ENCODE peak calls at places on chromosomes 1 and 21, in five cellular contexts. C is SK-N-SH, J is neural progenitor cell, L is OCI-LY7, B is PC-3. A is an unnamed sample.

GRCh38 chr1:160622885-160623633 is 23.8 kb downstream of the SLAMF1 start:
- DNase-seq in C (no peak), J (no peak), L (peak; percentile 56), B (no peak), A (no peak)

GRCh38 chr21:45224189-45224938 is 63.3 kb downstream of the POFUT2 start:
- DNase-seq in C (no peak), J (no peak), L (no peak), B (no peak), A (no peak)

GRCh38 chr1:82171955-82172354 is 371.2 kb downstream of the ADGRL2 start:
- DNase-seq in C (no peak), J (no peak), L (no peak), B (no peak), A (no peak)

GRCh38 chr1:18090636-18091035 is 17.0 kb upstream of the IGSF21 start:
- DNase-seq in C (no peak), J (peak; percentile 89), L (no peak), B (no peak), A (no peak)

GRCh38 chr21:32726742-32727477 is 903 bp downstream of the SYNJ1 start:
- DNase-seq in C (peak; percentile 34), J (peak; percentile 36), L (peak; percentile 21), B (peak; percentile 28), A (peak; percentile 54)

GRCh38 chr21:31879911-31880310 is 7.1 kb downstream of the HUNK start:
- DNase-seq in C (no peak), J (no peak), L (no peak), B (no peak), A (no peak)

GRCh38 chr21:33824156-33824941 is 91.3 kb downstream of the ATP5PO start:
- DNase-seq in C (no peak), J (no peak), L (no peak), B (no peak), A (no peak)

GRCh38 chr1:159705251-159705910 is 9.0 kb downstream of the CRP start:
- DNase-seq in C (no peak), J (no peak), L (no peak), B (no peak), A (no peak)

GRCh38 chr1:220592714-220593113 is 64.8 kb downstream of the MARK1 start:
- DNase-seq in C (no peak), J (no peak), L (no peak), B (no peak), A (no peak)

GRCh38 chr1:45953934-45954333 is 150.5 kb downstream of the MAST2 start:
- DNase-seq in C (no peak), J (peak; percentile 69), L (no peak), B (no peak), A (peak; percentile 46)

GRCh38 chr1:148263128-148263905 is 111.2 kb upstream of the NBPF11 start:
- DNase-seq in C (peak; percentile 10), J (peak; percentile 91), L (peak; percentile 73), B (peak; percentile 98), A (peak; percentile 78)

GRCh38 chr1:199522338-199522737 is 505.2 kb upstream of the NR5A2 start:
- DNase-seq in C (no peak), J (no peak), L (no peak), B (peak; percentile 32), A (peak; percentile 18)

GRCh38 chr1:57272150-57272549 is 151.7 kb downstream of the DAB1 start:
- DNase-seq in C (no peak), J (no peak), L (no peak), B (no peak), A (peak; percentile 11)

GRCh38 chr1:205318231-205318991 is 3.1 kb downstream of the NUAK2 start:
- DNase-seq in C (no peak), J (peak; percentile 59), L (no peak), B (peak; percentile 40), A (no peak)

GRCh38 chr1:18922319-18922726 is 20.0 kb upstream of the ALDH4A1 start:
- DNase-seq in C (no peak), J (peak; percentile 58), L (no peak), B (peak; percentile 84), A (peak; percentile 95)

GRCh38 chr1:240776237-240776636 is 164.3 kb upstream of the GREM2 start:
- DNase-seq in C (no peak), J (no peak), L (no peak), B (no peak), A (no peak)

GRCh38 chr1:12343823-12344487 is 114.1 kb downstream of the VPS13D start:
- DNase-seq in C (no peak), J (no peak), L (no peak), B (no peak), A (no peak)

GRCh38 chr1:84750110-84750509 is 59.8 kb upstream of the SSX2IP start:
- DNase-seq in C (no peak), J (no peak), L (no peak), B (peak; percentile 33), A (peak; percentile 44)

GRCh38 chr1:89607888-89608626 is 24.9 kb upstream of the LRRC8C start:
- DNase-seq in C (no peak), J (no peak), L (no peak), B (no peak), A (peak; percentile 83)

GRCh38 chr1:31390071-31390470 is 17.2 kb upstream of the FABP3 start:
- DNase-seq in C (no peak), J (no peak), L (no peak), B (peak; percentile 88), A (no peak)

GRCh38 chr21:21002137-21002536 is 3.9 kb downstream of the NCAM2 start:
- DNase-seq in C (no peak), J (no peak), L (no peak), B (no peak), A (no peak)

GRCh38 chr1:24052119-24052695 is 59.7 kb downstream of the MYOM3 start:
- DNase-seq in C (no peak), J (no peak), L (no peak), B (no peak), A (no peak)

GRCh38 chr1:65174585-65174984 is 26.6 kb downstream of the AK4 start:
- DNase-seq in C (no peak), J (no peak), L (no peak), B (peak; percentile 95), A (peak; percentile 96)

GRCh38 chr1:19861034-19861433 is 21.2 kb upstream of the OTUD3 start:
- DNase-seq in C (no peak), J (no peak), L (no peak), B (peak; percentile 83), A (peak; percentile 73)

GRCh38 chr21:32257952-32258785 is 20.7 kb downstream of the MIS18A start:
- DNase-seq in C (peak; percentile 81), J (peak; percentile 88), L (peak; percentile 62), B (peak; percentile 89), A (peak; percentile 93)

GRCh38 chr1:228860911-228861829 is 125.9 kb downstream of the RHOU start:
- DNase-seq in C (no peak), J (no peak), L (no peak), B (peak; percentile 92), A (peak; percentile 92)

GRCh38 chr1:95916616-95917015 is 682.6 kb downstream of the RWDD3 start:
- DNase-seq in C (no peak), J (peak; percentile 40), L (no peak), B (peak; percentile 13), A (peak; percentile 32)

GRCh38 chr1:39187276-39188046 is 17.0 kb upstream of the MACF1 start:
- DNase-seq in C (no peak), J (no peak), L (no peak), B (no peak), A (no peak)

GRCh38 chr1:36802018-36802417 is 232.3 kb downstream of the GRIK3 start:
- DNase-seq in C (no peak), J (no peak), L (no peak), B (no peak), A (no peak)

GRCh38 chr1:183589836-183590224 is 429 bp downstream of the NCF2 start:
- DNase-seq in C (no peak), J (no peak), L (peak; percentile 73), B (no peak), A (no peak)

GRCh38 chr21:36471254-36471723 is 8.6 kb downstream of the CLDN14 start:
- DNase-seq in C (no peak), J (no peak), L (no peak), B (peak; percentile 93), A (peak; percentile 53)

GRCh38 chr21:34992736-34993135 is 56.4 kb downstream of the RUNX1 start:
- DNase-seq in C (no peak), J (no peak), L (no peak), B (no peak), A (peak; percentile 81)

GRCh38 chr21:39531777-39532333 is 80.1 kb downstream of the SH3BGR start:
- DNase-seq in C (no peak), J (no peak), L (no peak), B (peak; percentile 14), A (no peak)

GRCh38 chr21:43884012-43884860 is 19.2 kb downstream of the AGPAT3 start:
- DNase-seq in C (peak; percentile 49), J (peak; percentile 65), L (no peak), B (peak; percentile 93), A (no peak)

GRCh38 chr1:13597166-13597565 is 13.5 kb downstream of the PDPN start:
- DNase-seq in C (no peak), J (no peak), L (no peak), B (peak; percentile 9), A (no peak)

GRCh38 chr1:202571719-202572339 is 138.4 kb downstream of the SYT2 start:
- DNase-seq in C (no peak), J (peak; percentile 66), L (peak; percentile 59), B (peak; percentile 46), A (peak; percentile 66)
- TF ChIP-seq EZH2phosphoT487 in C (no peak), J (no peak), L (no peak), B (no peak), A (no peak)

DNA sequence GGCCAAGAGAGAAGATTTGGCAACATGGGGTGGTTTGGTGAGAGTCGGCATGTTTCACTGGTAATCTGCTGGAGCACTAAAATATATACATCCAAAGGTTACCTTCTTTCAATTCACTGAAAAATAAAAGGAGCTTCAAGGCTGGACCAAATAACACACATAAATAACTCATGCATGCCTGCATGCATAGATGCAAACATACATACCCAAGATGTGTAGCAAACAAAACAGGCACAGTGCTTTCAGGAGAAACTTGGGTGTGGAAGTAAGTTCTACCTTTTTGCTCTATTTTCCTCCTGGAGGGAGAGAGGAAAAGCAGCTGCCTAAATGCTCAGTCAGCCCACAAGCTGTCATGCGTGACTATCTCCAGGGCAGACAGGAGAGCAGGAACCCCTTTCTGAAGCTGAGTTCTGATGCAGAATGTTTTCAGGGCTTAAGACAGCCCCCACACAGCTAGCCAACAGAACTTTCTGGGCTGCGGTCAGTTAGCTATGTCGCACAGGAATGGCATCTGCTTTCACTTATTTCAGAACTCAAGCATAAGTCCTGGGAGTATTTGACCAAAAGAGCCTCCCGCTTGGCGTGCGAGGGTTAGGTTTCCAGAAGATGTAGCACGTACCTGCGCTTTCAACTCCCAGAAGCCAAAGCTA is 166.2 kb downstream of the TOMM20 start:
- DNase-seq in C (peak; percentile 50), J (no peak), L (peak; percentile 73), B (peak; percentile 81), A (peak; percentile 99)
- H3K4me1 ChIP-seq in C (peaks cover 40% of the 10 kb centered on the region), J (peaks cover 22% of the 10 kb centered on the region), L (peaks cover 83% of the 10 kb centered on the region), B (peaks cover 76% of the 10 kb centered on the region), A (peaks cover 38% of the 10 kb centered on the region)

GRCh38 chr1:167640051-167640450 is 10.0 kb downstream of the RCSD1 start:
- DNase-seq in C (no peak), J (no peak), L (no peak), B (no peak), A (no peak)
- H3K79me2 ChIP-seq in C (no peaks in the 10 kb centered on the region), J (no peaks in the 10 kb centered on the region), L (peaks cover 98% of the 10 kb centered on the region), B (no peaks in the 10 kb centered on the region), A (no peaks in the 10 kb centered on the region)

DNA sequence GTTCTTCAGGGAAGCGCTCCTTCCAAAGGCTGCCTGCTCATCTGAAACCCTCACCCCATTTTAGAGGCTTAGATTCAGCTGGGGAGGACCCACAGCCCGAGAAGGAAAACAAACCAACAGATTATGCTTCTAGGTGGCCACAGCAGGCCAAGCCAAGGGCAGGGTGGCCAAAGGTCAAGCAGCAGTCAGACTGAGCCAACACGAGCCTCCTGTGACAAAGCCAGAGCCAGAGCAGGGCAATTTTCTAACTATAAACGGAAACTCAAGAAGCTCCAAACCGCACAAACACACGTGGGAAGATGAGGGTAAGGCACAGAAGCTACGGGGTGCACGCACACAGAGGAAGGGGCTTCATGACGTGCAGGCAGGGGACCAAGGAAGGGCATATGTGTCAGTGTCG is 64.1 kb downstream of the PLEKHA6 start:
- DNase-seq in C (no peak), J (no peak), L (no peak), B (no peak), A (peak; percentile 45)
- TF ChIP-seq EZH2phosphoT487 in C (no peak), J (no peak), L (no peak), B (no peak), A (no peak)

A was measured in GM23248.